ENCODE peak calls at places on chromosome 1, in nine cellular contexts. One of them, this sample, is unnamed.
A peak's percentile ranks its signal among the peaks of the same experiment; 100 is the strongest.

GRCh38 chr1:23657659-23658275 is 33.8 kb upstream of the RPL11 start:
- DNase-seq in BJ: no peak
- DNase-seq in neural progenitor cell: peak; percentile 86
- DNase-seq in HFF-Myc: no peak
- DNase-seq in endothelial cell: peak; percentile 84
- DNase-seq in endodermal cell: peak; percentile 94
- DNase-seq in CD8-positive, alpha-beta T cell: peak; percentile 41
- DNase-seq in choroid plexus epithelial cell: peak; percentile 63
- DNase-seq in breast epithelium: no peak
- DNase-seq in this sample: no peak

GRCh38 chr1:116178837-116179236 is 67.6 kb downstream of the MAB21L3 start:
- DNase-seq in BJ: no peak
- DNase-seq in neural progenitor cell: no peak
- DNase-seq in HFF-Myc: no peak
- DNase-seq in endothelial cell: no peak
- DNase-seq in endodermal cell: no peak
- DNase-seq in CD8-positive, alpha-beta T cell: no peak
- DNase-seq in choroid plexus epithelial cell: no peak
- DNase-seq in breast epithelium: no peak
- DNase-seq in this sample: no peak

GRCh38 chr1:235997916-235998315 is 67.0 kb downstream of the NID1 start:
- DNase-seq in BJ: no peak
- DNase-seq in neural progenitor cell: no peak
- DNase-seq in HFF-Myc: no peak
- DNase-seq in endothelial cell: no peak
- DNase-seq in endodermal cell: no peak
- DNase-seq in CD8-positive, alpha-beta T cell: no peak
- DNase-seq in choroid plexus epithelial cell: no peak
- DNase-seq in breast epithelium: no peak
- DNase-seq in this sample: no peak

GRCh38 chr1:37495875-37496274 is 18.7 kb downstream of the MEAF6 start:
- DNase-seq in BJ: no peak
- DNase-seq in neural progenitor cell: no peak
- DNase-seq in HFF-Myc: no peak
- DNase-seq in endothelial cell: no peak
- DNase-seq in endodermal cell: no peak
- DNase-seq in CD8-positive, alpha-beta T cell: no peak
- DNase-seq in choroid plexus epithelial cell: no peak
- DNase-seq in breast epithelium: no peak
- DNase-seq in this sample: no peak

GRCh38 chr1:151945725-151946365 is 36.5 kb upstream of the THEM4 start:
- DNase-seq in BJ: peak; percentile 96
- DNase-seq in neural progenitor cell: peak; percentile 16
- DNase-seq in HFF-Myc: peak; percentile 99
- DNase-seq in endothelial cell: peak; percentile 28
- DNase-seq in endodermal cell: peak; percentile 82
- DNase-seq in CD8-positive, alpha-beta T cell: peak; percentile 85
- DNase-seq in choroid plexus epithelial cell: peak; percentile 96
- DNase-seq in breast epithelium: peak; percentile 91
- DNase-seq in this sample: peak; percentile 95

GRCh38 chr1:245332513-245332912 is 177.7 kb downstream of the KIF26B start:
- DNase-seq in BJ: no peak
- DNase-seq in neural progenitor cell: no peak
- DNase-seq in HFF-Myc: no peak
- DNase-seq in endothelial cell: no peak
- DNase-seq in endodermal cell: no peak
- DNase-seq in CD8-positive, alpha-beta T cell: no peak
- DNase-seq in choroid plexus epithelial cell: no peak
- DNase-seq in breast epithelium: no peak
- DNase-seq in this sample: no peak

GRCh38 chr1:97980530-97980929 is 59.7 kb upstream of the DPYD start:
- DNase-seq in BJ: no peak
- DNase-seq in neural progenitor cell: no peak
- DNase-seq in HFF-Myc: no peak
- DNase-seq in endothelial cell: no peak
- DNase-seq in endodermal cell: no peak
- DNase-seq in CD8-positive, alpha-beta T cell: no peak
- DNase-seq in choroid plexus epithelial cell: no peak
- DNase-seq in breast epithelium: no peak
- DNase-seq in this sample: no peak

GRCh38 chr1:202987922-202988583 is 19.1 kb upstream of the TMEM183A start:
- DNase-seq in BJ: no peak
- DNase-seq in neural progenitor cell: no peak
- DNase-seq in HFF-Myc: no peak
- DNase-seq in endothelial cell: no peak
- DNase-seq in endodermal cell: no peak
- DNase-seq in CD8-positive, alpha-beta T cell: no peak
- DNase-seq in choroid plexus epithelial cell: no peak
- DNase-seq in breast epithelium: no peak
- DNase-seq in this sample: no peak

GRCh38 chr1:15736035-15736665 is at the start of gene SLC25A34:
- DNase-seq in BJ: no peak
- DNase-seq in neural progenitor cell: no peak
- DNase-seq in HFF-Myc: no peak
- DNase-seq in endothelial cell: no peak
- DNase-seq in endodermal cell: no peak
- DNase-seq in CD8-positive, alpha-beta T cell: no peak
- DNase-seq in choroid plexus epithelial cell: no peak
- DNase-seq in breast epithelium: no peak
- DNase-seq in this sample: no peak

GRCh38 chr1:24463756-24464377 is 38.8 kb upstream of the RCAN3 start:
- DNase-seq in BJ: no peak
- DNase-seq in neural progenitor cell: peak; percentile 52
- DNase-seq in HFF-Myc: no peak
- DNase-seq in endothelial cell: no peak
- DNase-seq in endodermal cell: peak; percentile 82
- DNase-seq in CD8-positive, alpha-beta T cell: no peak
- DNase-seq in choroid plexus epithelial cell: no peak
- DNase-seq in breast epithelium: no peak
- DNase-seq in this sample: no peak

GRCh38 chr1:94614980-94615379 is 73.4 kb upstream of the F3 start:
- DNase-seq in BJ: no peak
- DNase-seq in neural progenitor cell: no peak
- DNase-seq in HFF-Myc: no peak
- DNase-seq in endothelial cell: no peak
- DNase-seq in endodermal cell: peak; percentile 42
- DNase-seq in CD8-positive, alpha-beta T cell: no peak
- DNase-seq in choroid plexus epithelial cell: peak; percentile 50
- DNase-seq in breast epithelium: no peak
- DNase-seq in this sample: no peak

DNA sequence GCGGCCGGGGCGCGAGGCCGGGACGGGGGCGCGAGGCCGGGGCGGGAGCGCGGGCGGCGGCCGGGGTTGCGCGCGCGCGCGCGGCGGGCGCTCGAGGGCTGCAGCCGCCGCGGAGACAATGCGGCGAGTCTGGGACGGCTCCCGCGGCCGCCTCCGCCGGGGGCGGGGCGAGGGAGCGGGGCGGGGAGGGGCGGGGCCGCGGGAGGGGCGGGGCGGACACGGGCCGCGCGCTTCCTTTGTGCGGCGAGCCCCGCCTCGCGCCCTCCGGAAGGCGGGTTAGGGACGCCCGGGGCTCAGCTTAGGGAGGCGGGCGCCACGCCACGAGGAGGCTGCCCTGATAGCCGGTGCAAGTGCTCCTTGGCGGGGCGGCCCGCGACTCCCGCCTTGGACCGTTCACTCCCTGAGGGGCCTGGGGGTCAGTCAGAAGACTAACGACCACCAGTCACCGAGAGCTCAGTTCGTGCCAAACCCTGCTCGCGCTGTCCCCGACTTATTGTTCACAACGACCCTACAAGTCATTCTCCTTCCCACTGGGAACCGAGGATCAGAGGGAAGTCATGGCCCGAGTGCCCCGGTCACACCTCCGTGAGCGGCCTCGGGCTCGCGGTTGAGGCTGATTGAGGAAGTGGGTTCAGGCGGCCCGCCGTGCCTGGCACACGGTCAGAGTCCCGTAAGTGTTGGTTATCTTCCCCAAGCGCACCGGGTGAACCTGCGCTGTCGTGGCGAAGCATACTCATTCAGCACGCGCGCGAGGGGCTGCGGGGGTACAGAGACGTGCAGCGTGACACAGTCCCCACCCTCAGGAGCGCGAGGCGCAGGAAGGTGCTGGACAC is 29.1 kb upstream of the A3GALT2 start:
- DNase-seq in BJ: no peak
- DNase-seq in neural progenitor cell: peak; percentile 94
- DNase-seq in HFF-Myc: no peak
- DNase-seq in endothelial cell: peak; percentile 82
- DNase-seq in endodermal cell: peak; percentile 91
- DNase-seq in CD8-positive, alpha-beta T cell: peak; percentile 73
- DNase-seq in choroid plexus epithelial cell: peak; percentile 85
- DNase-seq in breast epithelium: peak; percentile 76
- DNase-seq in this sample: no peak
- TF ChIP-seq CTCF in BJ: no peak
- TF ChIP-seq CTCF in neural progenitor cell: no peak
- TF ChIP-seq CTCF in HFF-Myc: no peak
- TF ChIP-seq CTCF in endothelial cell: no peak
- TF ChIP-seq CTCF in endodermal cell: no peak
- TF ChIP-seq CTCF in CD8-positive, alpha-beta T cell: no peak
- TF ChIP-seq CTCF in choroid plexus epithelial cell: no peak
- TF ChIP-seq CTCF in breast epithelium: no peak
- TF ChIP-seq CTCF in this sample: no peak

DNA sequence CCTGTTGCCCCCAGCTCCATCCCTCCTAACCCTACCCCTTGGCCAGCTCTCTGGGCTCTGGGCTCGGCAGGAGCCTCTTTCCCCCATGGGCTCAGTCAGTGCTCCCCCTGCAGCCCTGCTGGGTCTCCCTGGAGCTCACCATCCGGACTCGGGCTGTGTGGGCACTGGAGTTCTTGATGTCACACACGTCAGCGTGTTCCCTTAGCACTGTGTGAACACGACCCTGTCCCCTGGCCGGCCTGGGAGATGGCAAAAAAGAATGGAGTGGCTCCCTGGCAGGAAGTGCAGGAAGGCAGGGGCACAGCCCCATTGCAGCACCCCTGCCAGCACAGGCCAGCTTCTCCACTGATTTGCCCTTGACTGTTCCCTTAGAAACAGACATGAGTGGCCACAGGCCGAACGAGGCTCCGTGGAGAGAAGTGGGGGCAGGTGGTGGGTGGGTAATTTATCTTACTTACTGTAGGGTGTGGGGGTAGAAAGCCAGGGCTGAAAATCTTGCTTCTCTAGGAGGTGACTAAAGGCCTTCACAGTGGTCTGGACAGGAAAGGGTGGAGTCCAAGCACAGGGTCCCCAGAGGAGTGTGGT is 381.8 kb upstream of the VAMP3 start:
- DNase-seq in BJ: no peak
- DNase-seq in neural progenitor cell: no peak
- DNase-seq in HFF-Myc: no peak
- DNase-seq in endothelial cell: no peak
- DNase-seq in endodermal cell: peak; percentile 51
- DNase-seq in CD8-positive, alpha-beta T cell: peak; percentile 4
- DNase-seq in choroid plexus epithelial cell: peak; percentile 17
- DNase-seq in breast epithelium: no peak
- DNase-seq in this sample: no peak
- TF ChIP-seq CTCF in BJ: no peak
- TF ChIP-seq CTCF in neural progenitor cell: no peak
- TF ChIP-seq CTCF in HFF-Myc: no peak
- TF ChIP-seq CTCF in endothelial cell: no peak
- TF ChIP-seq CTCF in endodermal cell: no peak
- TF ChIP-seq CTCF in CD8-positive, alpha-beta T cell: no peak
- TF ChIP-seq CTCF in choroid plexus epithelial cell: no peak
- TF ChIP-seq CTCF in breast epithelium: no peak
- TF ChIP-seq CTCF in this sample: no peak

DNA sequence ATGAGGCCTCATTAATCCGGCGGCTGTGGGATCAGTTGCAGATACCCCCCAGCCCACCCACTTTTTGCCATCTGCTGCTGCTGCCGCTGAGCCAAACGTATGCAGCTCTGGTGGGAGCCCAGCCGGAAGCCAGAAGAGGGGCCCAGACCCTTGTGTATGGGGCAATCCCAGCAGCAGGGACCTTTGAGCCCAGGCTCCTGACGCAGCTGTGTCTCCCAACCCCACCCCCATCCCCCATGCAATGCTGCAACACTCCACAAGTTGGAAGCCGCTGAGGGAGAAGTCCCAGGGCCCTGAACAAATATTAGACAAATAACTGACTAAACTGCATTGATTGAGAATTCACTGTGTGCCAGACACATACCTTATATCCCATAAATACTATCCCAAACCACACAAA is 106.0 kb downstream of the ELAVL4 start:
- DNase-seq in BJ: no peak
- DNase-seq in neural progenitor cell: no peak
- DNase-seq in HFF-Myc: no peak
- DNase-seq in endothelial cell: no peak
- DNase-seq in endodermal cell: no peak
- DNase-seq in CD8-positive, alpha-beta T cell: no peak
- DNase-seq in choroid plexus epithelial cell: no peak
- DNase-seq in breast epithelium: no peak
- DNase-seq in this sample: no peak
- TF ChIP-seq CTCF in BJ: no peak
- TF ChIP-seq CTCF in neural progenitor cell: no peak
- TF ChIP-seq CTCF in HFF-Myc: no peak
- TF ChIP-seq CTCF in endothelial cell: no peak
- TF ChIP-seq CTCF in endodermal cell: no peak
- TF ChIP-seq CTCF in CD8-positive, alpha-beta T cell: no peak
- TF ChIP-seq CTCF in choroid plexus epithelial cell: no peak
- TF ChIP-seq CTCF in breast epithelium: no peak
- TF ChIP-seq CTCF in this sample: no peak

DNA sequence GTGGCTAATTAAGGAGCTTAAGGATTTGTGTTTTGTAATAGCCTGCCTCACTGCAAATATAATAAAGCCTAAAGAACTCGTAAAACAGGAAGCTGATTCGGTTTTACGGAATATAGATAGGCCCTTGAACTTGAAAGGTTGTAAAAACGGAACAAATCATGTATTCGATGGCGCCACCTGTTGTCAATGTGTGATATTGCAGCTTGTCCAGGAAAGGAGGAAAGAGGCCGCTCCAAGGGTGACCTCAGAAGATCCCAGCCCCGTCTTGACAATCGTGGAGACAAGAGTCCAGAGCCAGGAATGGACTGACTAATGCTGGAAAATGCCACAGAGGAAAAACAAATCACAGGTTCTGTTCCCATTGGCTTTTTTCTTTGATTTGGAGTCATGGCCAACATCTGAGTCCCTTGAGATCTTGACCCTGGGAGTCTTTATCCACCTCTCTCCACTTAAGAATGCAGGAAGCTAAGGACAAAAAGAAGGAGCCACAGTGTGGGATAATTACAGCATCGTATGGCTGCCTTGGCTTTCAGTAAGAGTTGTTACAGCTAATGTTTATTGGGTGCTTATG is 7.0 kb upstream of the IGSF21 start:
- DNase-seq in BJ: peak; percentile 4
- DNase-seq in neural progenitor cell: peak; percentile 65
- DNase-seq in HFF-Myc: peak; percentile 47
- DNase-seq in endothelial cell: peak; percentile 63
- DNase-seq in endodermal cell: peak; percentile 92
- DNase-seq in CD8-positive, alpha-beta T cell: peak; percentile 40
- DNase-seq in choroid plexus epithelial cell: peak; percentile 64
- DNase-seq in breast epithelium: peak; percentile 68
- DNase-seq in this sample: peak; percentile 3
- TF ChIP-seq CTCF in BJ: peak; percentile 75
- TF ChIP-seq CTCF in neural progenitor cell: peak; percentile 90
- TF ChIP-seq CTCF in HFF-Myc: peak; percentile 75
- TF ChIP-seq CTCF in endothelial cell: peak; percentile 89
- TF ChIP-seq CTCF in endodermal cell: peak; percentile 91
- TF ChIP-seq CTCF in CD8-positive, alpha-beta T cell: peak; percentile 65
- TF ChIP-seq CTCF in choroid plexus epithelial cell: peak; percentile 77
- TF ChIP-seq CTCF in breast epithelium: peak; percentile 77
- TF ChIP-seq CTCF in this sample: peak; percentile 79

This sample was measured in AG09309.